ENCODE peak calls at places on chromosome 22, in five cellular contexts. J, W, O, Y and Q are unnamed samples. For H3K36me3, the result is how much of the 10 kb centered on the place peaks cover.

GRCh38 chr22:22168190-22168940 is 76.2 kb upstream of the VPREB1 start:
- DNase-seq in J (no peak), W (no peak), O (no peak), Y (no peak), Q (no peak)

GRCh38 chr22:16949561-16949960 is 58.5 kb downstream of the GAB4 start:
- DNase-seq in J (no peak), W (no peak), O (no peak), Y (peak), Q (no peak)

GRCh38 chr22:33116846-33117547 is 58.8 kb upstream of the SYN3 start:
- DNase-seq in J (no peak), W (no peak), O (no peak), Y (no peak), Q (no peak)

GRCh38 chr22:17920145-17920605 is 104.2 kb downstream of the MICAL3 start:
- DNase-seq in J (peak), W (peak), O (no peak), Y (peak), Q (no peak)

GRCh38 chr22:30262112-30262511 is 4.5 kb downstream of the OSM start:
- DNase-seq in J (no peak), W (no peak), O (no peak), Y (no peak), Q (no peak)

GRCh38 chr22:31148953-31149627 is 8.8 kb upstream of the PLA2G3 start:
- DNase-seq in J (peak), W (peak), O (peak), Y (peak), Q (peak)

GRCh38 chr22:46318576-46318975 is 16.9 kb upstream of the TRMU start:
- DNase-seq in J (no peak), W (no peak), O (no peak), Y (no peak), Q (no peak)

GRCh38 chr22:23065495-23066122 is 4.7 kb upstream of the GNAZ start:
- DNase-seq in J (no peak), W (no peak), O (peak), Y (no peak), Q (peak)

GRCh38 chr22:27667121-27667843 is 134.3 kb downstream of the MN1 start:
- DNase-seq in J (peak), W (no peak), O (no peak), Y (no peak), Q (no peak)

GRCh38 chr22:46788426-46789168 is 26.1 kb downstream of the TBC1D22A start:
- DNase-seq in J (no peak), W (no peak), O (peak), Y (peak), Q (no peak)

GRCh38 chr22:16912281-16912680 is 87.1 kb upstream of the XKR3 start:
- DNase-seq in J (no peak), W (no peak), O (no peak), Y (no peak), Q (no peak)

GRCh38 chr22:30204015-30204741 is 42.4 kb downstream of the LIF start:
- DNase-seq in J (no peak), W (no peak), O (no peak), Y (no peak), Q (no peak)

DNA sequence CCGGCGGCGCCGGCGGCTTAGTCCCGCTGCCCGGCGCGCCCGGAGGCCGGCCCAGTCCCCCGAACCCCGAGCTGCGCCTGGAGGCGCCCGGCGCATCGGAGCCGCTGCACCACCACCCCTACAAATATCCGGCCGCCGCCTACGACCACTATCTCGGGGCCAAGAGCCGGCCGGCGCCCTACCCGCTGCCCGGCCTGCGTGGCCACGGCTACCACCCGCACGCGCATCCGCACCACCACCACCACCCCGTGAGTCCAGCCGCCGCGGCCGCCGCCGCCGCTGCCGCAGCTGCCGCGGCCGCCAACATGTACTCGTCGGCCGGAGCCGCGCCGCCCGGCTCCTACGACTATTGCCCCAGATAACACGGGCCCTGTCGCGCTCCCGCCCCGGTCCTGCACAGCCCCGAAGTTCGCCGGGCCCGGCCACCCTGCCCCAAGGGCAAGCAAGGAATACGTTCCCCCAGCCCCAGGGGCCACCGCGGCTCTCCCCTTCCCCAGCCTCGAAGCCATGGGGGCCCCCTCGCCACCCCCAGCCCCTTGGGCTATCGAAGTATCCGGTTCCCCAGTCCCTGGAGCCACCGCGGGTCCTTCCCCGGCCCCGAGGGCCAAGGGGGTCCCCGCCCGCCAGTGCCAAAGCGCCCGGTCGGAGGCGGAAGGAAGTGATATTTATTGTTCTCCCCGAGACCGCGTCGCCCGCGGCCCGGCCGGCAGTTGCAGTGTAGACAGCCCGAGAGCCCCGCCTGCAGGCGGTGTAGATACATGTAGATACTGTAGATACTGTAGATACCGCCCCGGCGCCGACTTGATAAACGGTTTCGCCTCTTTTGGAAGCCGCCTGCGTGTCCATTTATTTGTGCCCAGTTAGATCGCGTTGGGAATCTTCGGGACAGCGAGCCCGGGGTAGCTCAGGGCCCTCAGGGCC is 6.2 kb downstream of the TBX1 start:
- DNase-seq in J (no peak), W (no peak), O (no peak), Y (peak), Q (no peak)
- H3K4me3 ChIP-seq in J (no peak), W (no peak), O (no peak), Y (peak), Q (peak)

GRCh38 chr22:38286915-38287669 is 14.3 kb upstream of the TMEM184B start:
- DNase-seq in J (no peak), W (no peak), O (no peak), Y (no peak), Q (no peak)
- TF ChIP-seq POLR2A in J (no peak), W (no peak), O (no peak), Y (no peak), Q (no peak)

GRCh38 chr22:36326178-36327161 is 61.3 kb downstream of the MYH9 start:
- DNase-seq in J (no peak), W (no peak), O (no peak), Y (no peak), Q (no peak)

GRCh38 chr22:36328635-36329216 is 59.0 kb downstream of the MYH9 start:
- DNase-seq in J (peak), W (peak), O (peak), Y (peak), Q (no peak)

GRCh38 chr22:36329217-36330078 is 58.3 kb downstream of the MYH9 start:
- DNase-seq in J (peak), W (peak), O (no peak), Y (peak), Q (no peak)

GRCh38 chr22:36330127-36330526 is 57.6 kb downstream of the MYH9 start:
- DNase-seq in J (no peak), W (no peak), O (no peak), Y (no peak), Q (no peak)

GRCh38 chr22:36327922-36328551 is 59.7 kb downstream of the MYH9 start:
- DNase-seq in J (no peak), W (peak), O (peak), Y (peak), Q (no peak)
- H3K36me3 ChIP-seq in J (under half), W (under half), O (under half), Y (under half), Q (under half)

GRCh38 chr22:40510965-40511364 is 125.6 kb downstream of the MRTFA start:
- DNase-seq in J (no peak), W (no peak), O (no peak), Y (no peak), Q (no peak)

GRCh38 chr22:40509401-40510134 is 127.0 kb downstream of the MRTFA start:
- DNase-seq in J (peak), W (peak), O (peak), Y (no peak), Q (no peak)

GRCh38 chr22:40507491-40507890 is 129.0 kb downstream of the MRTFA start:
- DNase-seq in J (no peak), W (no peak), O (no peak), Y (no peak), Q (no peak)

GRCh38 chr22:40512426-40513136 is 123.9 kb downstream of the MRTFA start:
- DNase-seq in J (peak), W (no peak), O (peak), Y (no peak), Q (no peak)

DNA sequence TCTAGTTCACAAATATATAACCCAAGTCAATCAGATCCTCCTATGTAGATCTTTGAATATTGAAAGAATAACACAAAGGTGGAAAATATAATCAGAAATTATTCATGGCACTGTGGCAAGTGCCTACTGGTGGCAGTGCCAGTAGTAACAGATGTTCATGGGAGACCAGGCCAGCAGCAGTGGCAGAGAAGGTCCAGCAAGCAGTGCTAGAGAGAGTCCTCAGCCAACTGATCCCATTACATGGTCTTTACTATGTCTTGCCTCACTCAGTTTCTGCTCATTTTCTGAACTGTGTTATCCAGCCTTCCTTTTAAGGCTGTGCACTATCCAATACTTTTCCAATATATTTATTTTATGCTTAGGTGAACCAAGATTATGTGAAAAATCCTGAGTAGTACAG is 124.9 kb downstream of the MRTFA start:
- DNase-seq in J (no peak), W (no peak), O (no peak), Y (no peak), Q (no peak)
- H3K4me3 ChIP-seq in J (no peak), W (no peak), O (no peak), Y (no peak), Q (no peak)

GRCh38 chr22:49966041-49966715 is 5.6 kb downstream of the PIM3 start:
- DNase-seq in J (peak), W (no peak), O (peak), Y (no peak), Q (peak)
- TF ChIP-seq POLR2A in J (no peak), W (no peak), O (no peak), Y (no peak), Q (no peak)

DNA sequence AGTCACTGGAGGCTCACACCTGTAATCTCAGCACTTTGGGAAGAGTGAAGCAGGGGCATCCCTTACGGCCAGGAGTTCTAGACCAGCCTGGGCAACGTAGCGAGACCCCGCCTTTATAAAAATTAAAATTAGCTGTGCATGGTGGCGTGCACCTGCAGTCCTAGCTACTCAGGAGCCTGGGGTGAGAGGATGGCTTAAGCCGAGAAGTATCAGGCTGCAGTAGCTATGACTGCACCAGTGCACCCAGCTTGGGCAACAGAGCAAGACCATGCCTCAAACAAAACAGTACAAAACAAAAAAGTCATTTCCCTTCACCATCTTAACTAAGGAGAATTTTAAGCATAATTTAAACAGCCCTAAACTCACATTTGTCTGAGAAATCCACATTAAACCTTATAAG is 23.2 kb upstream of the TFIP11 start:
- DNase-seq in J (no peak), W (no peak), O (no peak), Y (no peak), Q (no peak)
- H3K36me3 ChIP-seq in J (under half), W (under half), O (under half), Y (under half), Q (under half)

GRCh38 chr22:26023104-26023775 is 146.0 kb upstream of the SEZ6L start:
- DNase-seq in J (no peak), W (no peak), O (no peak), Y (no peak), Q (no peak)

GRCh38 chr22:26021516-26021915 is 147.7 kb upstream of the SEZ6L start:
- DNase-seq in J (no peak), W (no peak), O (no peak), Y (no peak), Q (no peak)

GRCh38 chr22:26016916-26017315 is 152.3 kb upstream of the SEZ6L start:
- DNase-seq in J (no peak), W (no peak), O (no peak), Y (no peak), Q (no peak)

GRCh38 chr22:26017932-26018331 is 151.3 kb upstream of the SEZ6L start:
- DNase-seq in J (no peak), W (no peak), O (no peak), Y (no peak), Q (no peak)
- H3K4me3 ChIP-seq in J (no peak), W (no peak), O (no peak), Y (no peak), Q (no peak)